ENCODE peak calls at places on chromosomes 5 and 9, in nine cellular contexts. N, F, W, P, X, T, H, E and D are unnamed samples.

GRCh38 chr9:26650325-26650724 is 242.3 kb downstream of the CAAP1 start:
- DNase-seq in N (no peak), X (no peak), E (no peak), H (no peak), T (no peak), W (no peak), P (no peak), F (no peak), D (no peak)

GRCh38 chr9:83362341-83362995 is 175.7 kb downstream of the FRMD3 start:
- DNase-seq in W (no peak), T (no peak), P (no peak), F (no peak), X (no peak), H (no peak), E (no peak), N (no peak), D (no peak)

GRCh38 chr5:82938901-82939300 is 138.3 kb downstream of the TMEM167A start:
- DNase-seq in E (no peak), H (no peak), F (no peak), N (no peak), W (no peak), P (no peak), T (no peak), X (no peak), D (no peak)

GRCh38 chr9:77194423-77194822 is 17.1 kb downstream of the VPS13A start:
- DNase-seq in F (no peak), H (no peak), T (no peak), W (no peak), X (no peak), N (no peak), P (no peak), E (no peak), D (no peak)

GRCh38 chr5:29654990-29655389 is 1538.5 kb upstream of the CDH6 start:
- DNase-seq in F (no peak), H (no peak), P (no peak), T (no peak), W (no peak), E (no peak), X (no peak), N (no peak), D (no peak)

GRCh38 chr5:167030500-167031120 is 1260.8 kb upstream of the WWC1 start:
- DNase-seq in X (no peak), E (no peak), P (no peak), N (peak; percentile 24), F (peak; percentile 88), T (no peak), H (no peak), W (peak; percentile 15), D (peak; percentile 25)

GRCh38 chr9:92978345-92978875 is 31.1 kb downstream of the FGD3 start:
- DNase-seq in W (no peak), P (no peak), F (no peak), X (no peak), E (no peak), T (no peak), N (no peak), H (no peak), D (peak; percentile 43)

GRCh38 chr5:113204525-113205161 is 228.0 kb downstream of the DCP2 start:
- DNase-seq in F (no peak), T (peak; percentile 45), W (peak; percentile 56), N (no peak), P (no peak), H (no peak), E (no peak), X (no peak), D (no peak)

GRCh38 chr5:180209137-180209581 is at the start of gene RASGEF1C:
- DNase-seq in F (peak; percentile 82), T (peak; percentile 16), N (peak; percentile 70), H (no peak), X (peak; percentile 88), P (peak; percentile 19), W (peak; percentile 97), E (peak; percentile 40), D (peak; percentile 72)

GRCh38 chr5:180208435-180209081 is 453 bp downstream of the RASGEF1C start:
- DNase-seq in W (peak; percentile 88), N (peak; percentile 20), F (peak; percentile 67), T (no peak), E (no peak), P (no peak), X (peak; percentile 58), H (no peak), D (peak; percentile 31)

GRCh38 chr5:180206993-180207392 is 2.0 kb downstream of the RASGEF1C start:
- DNase-seq in T (no peak), W (no peak), H (no peak), F (no peak), P (no peak), X (no peak), E (no peak), N (no peak), D (no peak)

GRCh38 chr5:180208038-180208434 is 975 bp downstream of the RASGEF1C start:
- DNase-seq in P (no peak), H (no peak), F (no peak), X (no peak), E (no peak), T (no peak), N (no peak), W (no peak), D (no peak)

DNA sequence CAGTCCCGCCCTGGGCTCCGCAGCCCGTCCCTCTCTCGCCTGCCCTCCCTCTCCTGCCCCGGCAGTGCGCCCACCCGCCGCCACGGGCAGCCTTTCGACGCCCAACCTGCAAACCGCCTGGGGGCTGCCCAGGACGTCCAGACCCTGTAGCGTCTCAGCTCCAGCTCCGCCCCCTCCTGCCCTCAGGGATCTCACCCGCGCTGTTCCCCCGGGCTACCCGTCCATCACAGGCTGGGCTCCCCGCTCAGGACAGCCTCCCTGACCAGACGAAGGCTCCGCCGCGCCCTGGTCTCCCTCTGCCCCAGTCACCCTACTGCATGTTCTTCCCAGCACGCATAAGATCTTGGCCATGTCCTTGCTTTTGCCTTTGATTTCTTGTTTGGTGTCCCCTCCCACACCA is 1.4 kb downstream of the RASGEF1C start:
- DNase-seq in N (no peak), W (no peak), H (no peak), F (peak; percentile 59), E (no peak), X (no peak), T (no peak), P (no peak), D (no peak)
- TF ChIP-seq MAX in N (no peak), W (no peak), H (no peak), F (peak; percentile 23), E (no peak), X (no peak), T (no peak), P (no peak), D (no peak)

DNA sequence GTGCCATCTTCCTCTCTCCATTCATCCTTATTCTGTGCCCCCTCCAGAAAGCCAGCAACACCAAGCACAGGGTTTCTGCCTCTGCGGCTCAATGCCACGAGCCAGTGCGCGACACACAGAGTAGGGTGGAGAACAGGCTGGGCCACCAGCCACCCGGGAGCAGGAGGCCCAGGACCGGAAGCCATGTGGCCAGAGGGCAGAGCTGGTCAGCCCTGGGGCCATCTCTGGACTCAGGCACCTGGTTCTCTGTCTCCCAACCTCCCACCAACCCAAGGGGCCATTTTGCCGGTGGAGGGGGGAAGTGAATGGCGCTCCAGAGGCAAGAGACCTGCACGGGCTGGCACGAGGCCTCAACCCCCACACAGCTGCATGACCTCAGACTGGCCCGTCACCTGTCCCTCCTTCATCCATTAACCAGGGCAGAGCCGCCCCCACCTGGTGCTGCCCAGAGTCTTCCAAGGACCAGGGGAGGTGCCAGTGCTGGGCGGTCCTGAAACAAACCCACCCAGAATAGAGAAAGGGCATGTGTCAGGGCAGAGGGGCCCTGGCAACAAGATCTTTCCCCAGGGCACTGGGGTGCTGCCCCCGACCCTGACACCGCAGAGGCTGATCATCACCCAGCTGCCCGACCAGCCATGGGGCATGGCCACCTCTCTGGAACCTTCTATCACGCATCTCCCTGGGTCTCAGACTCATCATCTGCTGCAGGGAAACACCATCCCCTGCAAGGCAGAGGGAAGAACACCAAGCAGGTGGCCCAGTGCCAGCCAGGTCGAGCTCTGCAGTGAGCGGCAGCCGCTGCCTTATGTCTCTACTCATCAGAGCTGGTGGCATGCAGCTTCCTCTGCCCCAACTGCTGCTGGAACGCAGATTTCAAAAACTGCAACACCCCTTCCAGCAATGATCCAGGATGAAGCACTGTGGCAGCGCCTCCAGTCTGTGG is 11.9 kb downstream of the VAV2 start:
- DNase-seq in E (no peak), P (no peak), X (no peak), W (peak; percentile 67), N (no peak), T (no peak), F (no peak), H (no peak), D (no peak)
- H3K4me3 ChIP-seq in E (no peak overlapping the region), P (no peak overlapping the region), X (no peak overlapping the region), W (no peak overlapping the region), N (no peak overlapping the region), T (peak overlapping the region; percentile 73), F (no peak overlapping the region), H (peak overlapping the region; percentile 20), D (no peak overlapping the region)

DNA sequence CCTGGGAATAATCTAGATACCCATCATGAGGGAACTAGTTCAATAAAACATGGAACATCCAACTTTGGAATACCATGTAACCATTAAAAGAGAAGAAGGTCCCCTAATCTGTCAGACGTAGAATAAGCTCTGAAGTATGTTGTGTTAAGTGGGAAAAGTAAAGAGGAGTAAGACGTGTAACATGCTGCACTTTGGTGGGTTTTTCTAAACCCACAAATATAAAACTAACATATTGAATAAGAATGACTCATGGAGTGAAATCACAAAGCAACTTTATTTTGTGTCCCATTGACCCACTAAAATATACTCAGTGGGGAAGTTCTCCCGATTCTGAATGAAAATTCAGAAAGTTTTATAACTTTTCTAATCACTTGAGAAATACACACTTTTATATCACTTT is 67.9 kb upstream of the PIK3R1 start:
- DNase-seq in F (no peak), H (no peak), W (no peak), P (no peak), E (no peak), N (no peak), T (no peak), X (no peak), D (no peak)
- TF ChIP-seq MAX in F (no peak), H (no peak), W (no peak), P (no peak), E (no peak), N (no peak), T (no peak), X (no peak), D (no peak)

GRCh38 chr9:127776919-127777280 is 1.6 kb downstream of the SH2D3C start:
- DNase-seq in H (no peak), W (no peak), P (no peak), N (no peak), F (no peak), E (no peak), T (no peak), X (no peak), D (no peak)

GRCh38 chr9:127777368-127777960 is 1.0 kb downstream of the SH2D3C start:
- DNase-seq in F (no peak), W (no peak), H (no peak), E (no peak), T (no peak), N (no peak), X (no peak), P (no peak), D (no peak)

GRCh38 chr9:127778280-127779135 is at the start of gene SH2D3C:
- DNase-seq in H (no peak), T (no peak), X (peak; percentile 44), E (no peak), N (no peak), W (no peak), F (no peak), P (no peak), D (peak; percentile 88)

GRCh38 chr9:127773981-127774380 is 4.5 kb downstream of the SH2D3C start:
- DNase-seq in E (no peak), X (no peak), N (no peak), W (no peak), P (no peak), T (no peak), H (no peak), F (no peak), D (no peak)

DNA sequence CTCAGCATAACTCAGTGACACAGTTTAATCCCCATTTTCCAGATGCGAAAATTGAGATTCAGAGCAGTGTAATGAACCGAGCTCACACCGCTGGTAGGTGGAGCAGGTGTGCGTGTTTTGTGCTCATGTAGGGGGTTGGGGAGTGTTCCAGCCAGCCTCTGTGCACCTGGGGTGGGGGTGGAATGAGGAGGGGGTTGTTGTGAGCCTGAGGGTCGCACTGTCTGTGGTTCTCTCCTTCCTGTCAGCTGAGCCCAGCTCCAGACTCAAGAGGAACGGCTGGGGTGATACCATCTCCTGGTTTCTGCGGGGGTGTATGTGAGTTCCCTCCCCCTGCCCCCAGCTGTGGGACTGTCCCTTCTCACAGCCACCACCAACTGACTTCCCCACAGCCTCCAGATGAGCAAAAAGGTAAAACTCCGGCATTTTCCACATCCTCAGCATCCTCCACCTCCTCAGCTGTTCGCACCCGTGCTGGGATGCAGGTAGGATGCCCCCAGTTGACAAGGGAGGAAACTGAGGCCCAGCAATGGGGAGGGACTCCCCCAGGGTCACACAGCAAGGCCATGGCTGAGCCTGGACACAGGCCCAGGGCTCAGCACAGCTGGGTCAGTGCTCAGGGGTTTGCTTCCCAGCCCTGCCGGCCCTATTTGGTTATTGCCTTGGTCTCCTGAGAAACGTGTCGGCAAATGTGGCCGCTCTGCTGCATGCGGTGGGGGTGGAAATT is 2.1 kb downstream of the SH2D3C start:
- DNase-seq in W (peak; percentile 69), E (no peak), H (no peak), P (no peak), N (no peak), X (peak; percentile 83), T (no peak), F (peak; percentile 76), D (peak; percentile 92)
- H3K4me3 ChIP-seq in W (no peak overlapping the region), E (no peak overlapping the region), H (peak overlapping the region; percentile 100), P (no peak overlapping the region), N (no peak overlapping the region), X (no peak overlapping the region), T (no peak overlapping the region), F (no peak overlapping the region), D (peak overlapping the region; percentile 65)